ENCODE peak calls at places on chromosome X, in seven cellular contexts. N, C, Y, S, W, K and T are unnamed samples.

GRCh38 chrX:40189018-40189417 is 91.3 kb upstream of the BCOR start:
- DNase-seq in C (no peak), K (no peak), N (no peak), W (no peak), S (no peak), Y (no peak), T (peak)

GRCh38 chrX:150155396-150156048 is 207.6 kb upstream of the MAMLD1 start:
- DNase-seq in Y (no peak), C (no peak), K (no peak), N (no peak), W (no peak), S (peak), T (peak)

GRCh38 chrX:154308108-154308946 is 12.7 kb downstream of the TKTL1 start:
- DNase-seq in C (peak), N (peak), K (peak), S (no peak), Y (peak), W (peak), T (peak)

GRCh38 chrX:64842492-64842891 is 133.8 kb downstream of the ZC4H2 start:
- DNase-seq in N (no peak), K (no peak), C (no peak), Y (peak), S (no peak), W (no peak), T (no peak)

GRCh38 chrX:124679199-124679598 is 332.8 kb downstream of the SH2D1A start:
- DNase-seq in C (no peak), S (no peak), Y (no peak), K (no peak), N (no peak), W (no peak), T (no peak)

GRCh38 chrX:115909017-115909416 is 261.5 kb upstream of the AGTR2 start:
- DNase-seq in N (no peak), K (no peak), C (no peak), Y (no peak), W (no peak), S (no peak), T (no peak)

GRCh38 chrX:68209008-68209407 is 224.3 kb downstream of the OPHN1 start:
- DNase-seq in N (no peak), K (no peak), C (no peak), S (no peak), W (no peak), Y (no peak), T (no peak)

GRCh38 chrX:23879380-23880090 is 28.2 kb downstream of the APOO start:
- DNase-seq in W (no peak), Y (no peak), K (no peak), N (no peak), C (no peak), S (no peak), T (no peak)

GRCh38 chrX:45771114-45771513 is 570.4 kb upstream of the DIPK2B start:
- DNase-seq in S (peak), N (peak), C (no peak), W (no peak), K (no peak), Y (no peak), T (peak)

GRCh38 chrX:48864210-48864609 is 28.8 kb upstream of the PCSK1N start:
- DNase-seq in S (no peak), Y (no peak), N (no peak), K (no peak), W (no peak), C (no peak), T (no peak)

GRCh38 chrX:138775501-138775900 is 64.0 kb upstream of the FGF13 start:
- DNase-seq in C (peak), W (no peak), S (peak), N (peak), Y (no peak), K (no peak), T (peak)

GRCh38 chrX:72048515-72049455 is 82.9 kb downstream of the RTL5 start:
- DNase-seq in N (peak), W (no peak), Y (no peak), C (no peak), S (no peak), K (no peak), T (no peak)

GRCh38 chrX:65706041-65706828 is 38.8 kb downstream of the MSN start:
- DNase-seq in Y (peak), W (peak), N (no peak), C (peak), S (no peak), K (peak), T (peak)

GRCh38 chrX:50941638-50942037 is 31.1 kb downstream of the BMP15 start:
- DNase-seq in K (peak), N (no peak), S (no peak), Y (no peak), W (peak), C (no peak), T (no peak)

GRCh38 chrX:3711331-3711917 is 2.0 kb downstream of the PRKX start:
- DNase-seq in Y (peak), W (no peak), K (peak), N (peak), C (no peak), S (no peak), T (no peak)

GRCh38 chrX:42976729-42977366 is 198.9 kb upstream of the PPP1R2C start:
- DNase-seq in Y (no peak), K (no peak), S (no peak), C (no peak), N (peak), W (no peak), T (no peak)

GRCh38 chrX:154096140-154097002 is 1.1 kb downstream of the MECP2 start:
- DNase-seq in K (peak), Y (peak), C (no peak), W (no peak), S (no peak), N (no peak), T (peak)

GRCh38 chrX:153533041-153533565 is 15.7 kb downstream of the ATP2B3 start:
- DNase-seq in W (no peak), Y (no peak), C (no peak), K (no peak), N (no peak), S (no peak), T (no peak)

GRCh38 chrX:56788229-56788628 is 59.2 kb downstream of the NBDY start:
- DNase-seq in C (no peak), Y (no peak), W (no peak), K (no peak), N (peak), S (peak), T (no peak)

GRCh38 chrX:97843200-97843811 is 959.6 kb downstream of the RPA4 start:
- DNase-seq in Y (no peak), S (no peak), N (no peak), K (no peak), C (peak), W (no peak), T (no peak)

GRCh38 chrX:88612870-88613329 is 134.1 kb upstream of the CPXCR1 start:
- DNase-seq in W (no peak), C (no peak), N (no peak), Y (no peak), S (no peak), K (no peak), T (no peak)

GRCh38 chrX:53895270-53895669 is 149.0 kb downstream of the PHF8 start:
- DNase-seq in Y (no peak), W (no peak), K (no peak), N (no peak), S (no peak), C (no peak), T (no peak)

GRCh38 chrX:150790021-150790420 is 96.8 kb downstream of the MTMR1 start:
- DNase-seq in K (no peak), Y (no peak), S (no peak), C (no peak), W (no peak), N (no peak), T (no peak)

GRCh38 chrX:45070116-45071007 is 130.3 kb downstream of the DIPK2B start:
- DNase-seq in W (no peak), N (peak), Y (peak), C (peak), K (no peak), S (peak), T (peak)

GRCh38 chrX:119880076-119880475 is 8.4 kb downstream of the NDUFA1 start:
- DNase-seq in K (no peak), Y (no peak), N (no peak), W (no peak), S (no peak), C (no peak), T (no peak)

GRCh38 chrX:136880003-136880451 is 498 bp downstream of the RBMX start:
- DNase-seq in C (no peak), Y (peak), N (no peak), S (no peak), W (peak), K (no peak), T (peak)

GRCh38 chrX:124747295-124747694 is 400.9 kb downstream of the SH2D1A start:
- DNase-seq in N (no peak), C (no peak), S (no peak), Y (no peak), W (no peak), K (no peak), T (no peak)

GRCh38 chrX:48665991-48666390 is 17.6 kb upstream of the WAS start:
- DNase-seq in S (no peak), K (no peak), Y (no peak), N (no peak), C (no peak), W (no peak), T (no peak)

GRCh38 chrX:37958493-37959211 is 47.7 kb upstream of the SYTL5 start:
- DNase-seq in K (no peak), Y (no peak), W (no peak), C (no peak), S (no peak), N (no peak), T (peak)

GRCh38 chrX:132631579-132632232 is 142.9 kb upstream of the MBNL3 start:
- DNase-seq in N (peak), Y (peak), K (no peak), W (no peak), C (peak), S (peak), T (peak)

GRCh38 chrX:54043696-54044125 is 562 bp downstream of the PHF8 start:
- DNase-seq in C (peak), N (peak), W (peak), S (no peak), K (peak), Y (peak), T (peak)

GRCh38 chrX:31499120-31499519 is 427.3 kb upstream of the FTHL17 start:
- DNase-seq in C (no peak), N (no peak), S (peak), Y (no peak), K (no peak), W (no peak), T (peak)

GRCh38 chrX:10567136-10567535 is 53.2 kb downstream of the MID1 start:
- DNase-seq in W (no peak), Y (no peak), C (no peak), S (no peak), K (no peak), N (no peak), T (no peak)

GRCh38 chrX:139933904-139934303 is 1.1 kb upstream of the ATP11C start:
- DNase-seq in C (no peak), S (no peak), N (no peak), K (no peak), Y (no peak), W (no peak), T (no peak)